ENCODE peak calls at places on chromosome 17, in six cellular contexts. V is stimulated activated CD4-positive, alpha-beta T cell treated with anti-CD3 and anti-CD28 coated beads, Interleukin-15, amount 100 ng/mL, for 1 hour; G is COR-L47; A is H54; S is fibroblast of the conjunctiva; X is cerebellar cortex. O is an unnamed sample.
A peak's percentile ranks its signal among the peaks of the same experiment; 100 is the strongest.

GRCh38 chr17:38467491-38467890 is 39.2 kb downstream of the ARHGAP23 start:
- DNase-seq in X (no peak), G (no peak), A (no peak), V (no peak), S (no peak), O (no peak)

GRCh38 chr17:30336369-30337171 is 2.7 kb upstream of the TMIGD1 start:
- DNase-seq in X (peak; percentile 48), A (no peak), G (peak; percentile 38), S (peak; percentile 24), V (peak; percentile 17), O (peak; percentile 55)

GRCh38 chr17:9140550-9141422 is 119.5 kb downstream of the NTN1 start:
- DNase-seq in G (no peak), S (no peak), V (no peak), X (no peak), A (no peak), O (no peak)

GRCh38 chr17:73311428-73311780 is 397 bp downstream of the CDC42EP4 start:
- DNase-seq in G (no peak), V (no peak), A (no peak), X (no peak), S (no peak), O (no peak)

GRCh38 chr17:63185420-63185819 is 219.4 kb downstream of the TANC2 start:
- DNase-seq in V (no peak), A (no peak), S (no peak), G (no peak), X (no peak), O (no peak)

GRCh38 chr17:63497708-63498483 is 21.0 kb downstream of the ACE start:
- DNase-seq in S (no peak), G (peak; percentile 46), A (no peak), V (no peak), X (no peak), O (no peak)

GRCh38 chr17:56966277-56966676 is 5.4 kb upstream of the COIL start:
- DNase-seq in A (no peak), V (no peak), G (peak; percentile 66), S (no peak), X (no peak), O (no peak)

GRCh38 chr17:62791235-62792121 is 16.6 kb downstream of the MARCHF10 start:
- DNase-seq in G (no peak), S (peak; percentile 64), A (no peak), X (no peak), V (no peak), O (no peak)

GRCh38 chr17:59785091-59785799 is 77.8 kb downstream of the VMP1 start:
- DNase-seq in X (peak; percentile 67), V (no peak), G (no peak), A (no peak), S (no peak), O (peak; percentile 13)

GRCh38 chr17:48593840-48594411 is 347 bp upstream of the HOXB5 start:
- DNase-seq in X (no peak), S (peak; percentile 18), V (peak; percentile 67), A (no peak), G (peak; percentile 88), O (no peak)

GRCh38 chr17:43703630-43704029 is 41.9 kb upstream of the MEOX1 start:
- DNase-seq in X (no peak), A (no peak), S (no peak), V (no peak), G (no peak), O (no peak)